ENCODE peak calls at places on chromosomes 6 and 20, in six cellular contexts. T is IMR-90, Y is ovary, W is cardiac fibroblast, Z is aorta, E is pancreas. X is an unnamed sample.

GRCh38 chr6:11851405-11851804 is 72.8 kb upstream of the ADTRP start:
- DNase-seq in Y (no peak), Z (no peak), E (no peak), W (no peak), T (peak), X (peak)

GRCh38 chr6:157966990-157967389 is 14.7 kb upstream of the SYNJ2 start:
- DNase-seq in Y (no peak), Z (peak), W (no peak), T (no peak), E (no peak), X (no peak)

GRCh38 chr6:113092795-113093194 is 745.7 kb downstream of the RFPL4B start:
- DNase-seq in Y (no peak), T (no peak), E (no peak), W (no peak), Z (no peak), X (no peak)

GRCh38 chr6:157531986-157532365 is 151.0 kb downstream of the ZDHHC14 start:
- DNase-seq in T (no peak), W (no peak), E (no peak), Y (no peak), Z (no peak), X (no peak)

GRCh38 chr6:26121141-26122004 is 34.1 kb downstream of the HFE start:
- DNase-seq in Z (no peak), T (peak), E (no peak), Y (no peak), W (no peak), X (no peak)

GRCh38 chr6:96909826-96910225 is 12.1 kb upstream of the NDUFAF4 start:
- DNase-seq in T (no peak), E (no peak), Z (no peak), Y (no peak), W (no peak), X (no peak)

GRCh38 chr6:111776236-111777189 is 96.7 kb downstream of the FYN start:
- DNase-seq in T (no peak), Z (no peak), E (no peak), W (no peak), Y (no peak), X (no peak)

GRCh38 chr6:56752009-56752408 is 109.3 kb upstream of the DST start:
- DNase-seq in Z (no peak), T (peak), W (peak), Y (no peak), E (no peak), X (no peak)

GRCh38 chr6:10528170-10528981 is 7.2 kb downstream of the GCNT2 start:
- DNase-seq in T (peak), E (no peak), Z (no peak), Y (no peak), W (no peak), X (no peak)

GRCh38 chr6:38020593-38020992 is 201.1 kb downstream of the ZFAND3 start:
- DNase-seq in Y (no peak), Z (no peak), T (no peak), E (no peak), W (no peak), X (no peak)

GRCh38 chr6:281469-282103 is 10.7 kb upstream of the DUSP22 start:
- DNase-seq in Y (no peak), E (no peak), T (no peak), W (no peak), Z (no peak), X (no peak)

GRCh38 chr6:107870379-107870778 is 46.3 kb upstream of the SCML4 start:
- DNase-seq in W (no peak), Z (no peak), Y (no peak), E (no peak), T (peak), X (no peak)

GRCh38 chr6:71892641-71893040 is 6.3 kb downstream of the RIMS1 start:
- DNase-seq in Z (no peak), W (no peak), E (no peak), Y (no peak), T (no peak), X (no peak)

GRCh38 chr6:75855047-75855446 is 106.0 kb downstream of the MYO6 start:
- DNase-seq in Z (no peak), E (no peak), W (peak), T (peak), Y (no peak), X (peak)

GRCh38 chr6:127515234-127515793 is 3.8 kb downstream of the MTCL3 start:
- DNase-seq in E (peak), Y (no peak), T (no peak), W (peak), Z (no peak), X (no peak)

GRCh38 chr6:13528777-13529343 is 41.5 kb upstream of the GFOD1 start:
- DNase-seq in E (no peak), T (no peak), Y (no peak), W (no peak), Z (no peak), X (no peak)

GRCh38 chr6:20411953-20412352 is 10.3 kb downstream of the E2F3 start:
- DNase-seq in T (no peak), W (no peak), Y (no peak), Z (no peak), E (no peak), X (no peak)

GRCh38 chr20:11271319-11271718 is 597.5 kb upstream of the JAG1 start:
- DNase-seq in Z (no peak), W (no peak), T (no peak), E (peak), Y (no peak), X (no peak)

GRCh38 chr20:5002077-5002413 is 735 bp upstream of the SLC23A2 start:
- DNase-seq in W (no peak), Y (no peak), Z (no peak), E (no peak), T (no peak), X (no peak)

GRCh38 chr20:4998160-4998651 is 3.1 kb downstream of the SLC23A2 start:
- DNase-seq in W (no peak), Y (no peak), T (no peak), E (no peak), Z (no peak), X (no peak)

GRCh38 chr20:5000263-5001173 is 792 bp downstream of the SLC23A2 start:
- DNase-seq in W (no peak), Z (peak), Y (peak), T (peak), E (peak), X (no peak)

GRCh38 chr20:5001174-5002076 is at the start of gene SLC23A2:
- DNase-seq in Y (peak), W (peak), Z (peak), T (no peak), E (peak), X (no peak)

DNA sequence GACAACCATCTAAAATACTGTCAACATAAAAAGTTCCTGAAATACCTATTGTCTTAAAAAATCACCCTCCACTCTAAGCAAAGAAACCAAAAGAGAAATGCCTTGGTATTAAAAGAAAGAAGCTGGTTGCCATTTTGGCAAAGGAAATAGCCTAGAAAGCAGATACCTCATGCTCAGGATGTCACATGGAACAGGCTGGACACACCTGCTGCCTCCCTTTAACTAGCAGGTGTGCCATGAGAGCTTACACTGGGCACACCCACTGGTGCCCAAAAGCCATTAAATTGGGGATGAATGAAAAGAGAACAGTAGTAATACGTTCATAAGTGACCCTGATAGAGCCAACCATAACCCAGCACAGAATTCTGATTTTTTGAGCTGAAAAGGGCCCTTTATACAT is 1.5 kb downstream of the SLC23A2 start:
- DNase-seq in W (no peak), Z (no peak), E (no peak), T (no peak), Y (no peak), X (no peak)
- H3K4me3 ChIP-seq in W (no peak), Z (no peak), E (peak), T (peak), Y (peak), X (no peak)

GRCh38 chr6:37017606-37018005 is 12.2 kb downstream of the FGD2 start:
- DNase-seq in T (no peak), E (no peak), Z (no peak), W (no peak), Y (no peak), X (no peak)
- H3K4me3 ChIP-seq in T (no peak), E (no peak), Z (no peak), W (no peak), Y (no peak), X (no peak)

GRCh38 chr20:63177134-63177784 is 38.7 kb downstream of the YTHDF1 start:
- DNase-seq in T (no peak), Y (no peak), E (no peak), Z (no peak), W (no peak), X (no peak)

GRCh38 chr20:63178889-63179751 is 36.8 kb downstream of the YTHDF1 start:
- DNase-seq in Y (no peak), Z (peak), W (no peak), T (peak), E (peak), X (no peak)

GRCh38 chr20:63177785-63178444 is 38.0 kb downstream of the YTHDF1 start:
- DNase-seq in Z (no peak), T (no peak), E (no peak), Y (no peak), W (no peak), X (no peak)

GRCh38 chr20:63179876-63180275 is 36.1 kb downstream of the YTHDF1 start:
- DNase-seq in E (no peak), T (no peak), Z (no peak), W (no peak), Y (no peak), X (no peak)

DNA sequence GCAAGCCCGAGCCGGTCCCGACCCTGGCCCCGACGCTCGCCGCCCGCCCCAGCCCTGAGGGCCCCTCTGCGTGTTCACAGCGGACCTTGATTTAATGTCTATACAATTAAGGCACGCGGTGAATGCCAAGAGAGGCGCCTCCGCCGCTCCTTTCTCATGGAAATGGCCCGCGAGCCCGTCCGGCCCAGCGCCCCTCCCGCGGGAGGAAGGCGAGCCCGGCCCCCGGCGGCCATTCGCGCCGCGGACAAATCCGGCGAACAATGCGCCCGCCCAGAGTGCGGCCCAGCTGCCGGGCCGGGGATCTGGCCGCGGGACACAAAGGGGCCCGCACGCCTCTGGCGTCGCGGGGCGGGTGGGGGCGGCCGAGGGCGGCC is 37.5 kb downstream of the YTHDF1 start:
- DNase-seq in Y (no peak), Z (no peak), W (no peak), T (no peak), E (no peak), X (no peak)
- H3K4me3 ChIP-seq in Y (no peak), Z (no peak), W (no peak), T (no peak), E (peak), X (no peak)

DNA sequence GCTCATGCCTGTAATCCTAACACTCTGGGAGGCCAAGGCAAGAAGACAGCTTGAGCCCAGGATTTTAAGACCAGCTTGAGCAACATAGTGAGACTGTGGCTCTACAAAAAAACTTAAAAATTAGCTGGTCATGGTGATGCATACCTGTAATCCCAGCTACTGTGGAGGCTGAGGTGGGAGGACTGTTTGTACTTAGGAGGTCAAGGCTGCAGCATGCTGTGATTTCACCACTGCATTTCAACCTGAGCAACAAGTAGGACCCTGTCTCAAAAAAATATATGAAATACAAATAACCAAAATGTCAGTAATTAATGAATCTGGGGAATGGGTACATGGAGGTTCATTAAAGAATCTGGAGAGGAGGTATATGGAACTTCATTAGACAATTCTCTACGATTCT is 9.9 kb downstream of the FKBP5 start:
- DNase-seq in W (no peak), Z (no peak), E (no peak), Y (no peak), T (no peak), X (no peak)
- H3K4me3 ChIP-seq in W (no peak), Z (no peak), E (no peak), Y (no peak), T (no peak), X (no peak)

GRCh38 chr6:162229093-162229492 is 498.5 kb downstream of the PRKN start:
- DNase-seq in W (no peak), E (no peak), Z (no peak), Y (no peak), T (no peak), X (no peak)
- H3K4me3 ChIP-seq in W (no peak), E (no peak), Z (no peak), Y (no peak), T (no peak), X (no peak)

GRCh38 chr6:32679501-32679900 is 13.0 kb upstream of the HLA-DQB1 start:
- DNase-seq in E (no peak), T (no peak), W (no peak), Z (no peak), Y (no peak), X (no peak)

GRCh38 chr6:32684246-32684645 is 17.8 kb upstream of the HLA-DQB1 start:
- DNase-seq in T (no peak), Y (no peak), Z (no peak), W (no peak), E (no peak), X (no peak)

GRCh38 chr6:32685603-32686002 is 19.1 kb upstream of the HLA-DQB1 start:
- DNase-seq in W (no peak), T (peak), Y (no peak), E (no peak), Z (no peak), X (no peak)

DNA sequence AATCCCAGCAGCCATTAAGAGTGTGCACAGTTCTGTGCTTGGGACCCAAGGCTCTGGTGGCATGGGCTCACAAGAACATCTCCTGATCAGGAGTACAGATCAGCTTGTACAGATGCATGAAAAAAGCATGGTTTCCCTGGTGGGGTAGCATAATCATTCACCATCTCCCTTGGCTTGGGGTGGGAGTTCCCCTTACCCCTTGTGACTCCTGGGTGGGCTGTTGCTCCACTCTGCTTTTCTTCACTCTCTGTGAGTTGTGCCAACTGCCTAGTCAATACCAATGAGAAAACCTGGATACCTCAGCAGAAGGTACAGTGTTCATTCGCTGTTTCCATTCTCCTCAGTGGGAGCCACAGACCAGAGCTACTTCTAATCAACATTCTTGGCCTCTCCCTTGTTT is 13.6 kb upstream of the HLA-DQB1 start:
- DNase-seq in W (no peak), Y (no peak), Z (no peak), E (no peak), T (no peak), X (no peak)
- H3K4me3 ChIP-seq in W (no peak), Y (no peak), Z (no peak), E (no peak), T (no peak), X (no peak)

X was measured in skeletal muscle cell.